ENCODE peak calls at places on chromosome 19, in eight cellular contexts. Z, P, K, Q, I, F, A and O are unnamed samples. For H3K4me1, the result is how much of the 10 kb centered on the place peaks cover.

GRCh38 chr19:44582581-44583265 is 30.6 kb upstream of the IGSF23 start:
- DNase-seq in Z (peak), P (no peak), K (no peak), Q (no peak), I (no peak), F (no peak), A (peak), O (peak)

GRCh38 chr19:31223805-31224534 is 125.3 kb downstream of the TSHZ3 start:
- DNase-seq in Z (no peak), P (no peak), K (no peak), Q (no peak), I (no peak), F (no peak), A (no peak), O (no peak)

GRCh38 chr19:798415-799075 is 1.3 kb downstream of the PTBP1 start:
- DNase-seq in Z (peak), P (no peak), K (no peak), Q (peak), I (no peak), F (no peak), A (no peak), O (peak)

GRCh38 chr19:48608798-48609263 is 2.3 kb downstream of the SPACA4 start:
- DNase-seq in Z (peak), P (no peak), K (no peak), Q (peak), I (no peak), F (no peak), A (no peak), O (no peak)

GRCh38 chr19:38921420-38922274 is 8.9 kb downstream of the SARS2 start:
- DNase-seq in Z (peak), P (no peak), K (no peak), Q (no peak), I (no peak), F (no peak), A (no peak), O (no peak)

GRCh38 chr19:920051-920857 is 3.1 kb downstream of the KISS1R start:
- DNase-seq in Z (no peak), P (no peak), K (no peak), Q (no peak), I (no peak), F (no peak), A (no peak), O (peak)

GRCh38 chr19:55368701-55369563 is 1.3 kb downstream of the IL11 start:
- DNase-seq in Z (peak), P (no peak), K (no peak), Q (no peak), I (no peak), F (no peak), A (no peak), O (no peak)

GRCh38 chr19:3450796-3451411 is 29.4 kb downstream of the SMIM24 start:
- DNase-seq in Z (no peak), P (peak), K (no peak), Q (peak), I (peak), F (no peak), A (peak), O (no peak)

GRCh38 chr19:1261863-1262686 is 7.1 kb upstream of the CIRBP start:
- DNase-seq in Z (no peak), P (peak), K (no peak), Q (peak), I (peak), F (no peak), A (peak), O (peak)

GRCh38 chr19:917323-918151 is at the start of gene KISS1R:
- DNase-seq in Z (peak), P (no peak), K (no peak), Q (peak), I (no peak), F (no peak), A (peak), O (no peak)

GRCh38 chr19:50658438-50659317 is 9.4 kb downstream of the C19orf81 start:
- DNase-seq in Z (peak), P (peak), K (no peak), Q (no peak), I (no peak), F (no peak), A (peak), O (peak)

GRCh38 chr19:14959263-14959662 is 18.0 kb downstream of the OR7C2 start:
- DNase-seq in Z (no peak), P (no peak), K (no peak), Q (no peak), I (no peak), F (no peak), A (no peak), O (no peak)

GRCh38 chr19:29663861-29664752 is 1.2 kb upstream of the PLEKHF1 start:
- DNase-seq in Z (no peak), P (no peak), K (no peak), Q (no peak), I (peak), F (no peak), A (peak), O (no peak)

GRCh38 chr19:16620584-16620983 is 7.4 kb downstream of the MED26 start:
- DNase-seq in Z (no peak), P (no peak), K (no peak), Q (no peak), I (no peak), F (no peak), A (no peak), O (no peak)

GRCh38 chr19:3670258-3670795 is 29.9 kb downstream of the PIP5K1C start:
- DNase-seq in Z (peak), P (peak), K (no peak), Q (no peak), I (peak), F (no peak), A (peak), O (peak)

GRCh38 chr19:1970003-1970805 is 29.2 kb downstream of the CSNK1G2 start:
- DNase-seq in Z (no peak), P (no peak), K (no peak), Q (no peak), I (no peak), F (no peak), A (no peak), O (no peak)

GRCh38 chr19:41706741-41707501 is 1.5 kb upstream of the CEACAM5 start:
- DNase-seq in Z (peak), P (no peak), K (no peak), Q (peak), I (no peak), F (peak), A (peak), O (peak)
- TF ChIP-seq POLR2A in Z (no peak), P (no peak), K (no peak), Q (no peak), I (no peak), F (no peak), A (no peak), O (no peak)

DNA sequence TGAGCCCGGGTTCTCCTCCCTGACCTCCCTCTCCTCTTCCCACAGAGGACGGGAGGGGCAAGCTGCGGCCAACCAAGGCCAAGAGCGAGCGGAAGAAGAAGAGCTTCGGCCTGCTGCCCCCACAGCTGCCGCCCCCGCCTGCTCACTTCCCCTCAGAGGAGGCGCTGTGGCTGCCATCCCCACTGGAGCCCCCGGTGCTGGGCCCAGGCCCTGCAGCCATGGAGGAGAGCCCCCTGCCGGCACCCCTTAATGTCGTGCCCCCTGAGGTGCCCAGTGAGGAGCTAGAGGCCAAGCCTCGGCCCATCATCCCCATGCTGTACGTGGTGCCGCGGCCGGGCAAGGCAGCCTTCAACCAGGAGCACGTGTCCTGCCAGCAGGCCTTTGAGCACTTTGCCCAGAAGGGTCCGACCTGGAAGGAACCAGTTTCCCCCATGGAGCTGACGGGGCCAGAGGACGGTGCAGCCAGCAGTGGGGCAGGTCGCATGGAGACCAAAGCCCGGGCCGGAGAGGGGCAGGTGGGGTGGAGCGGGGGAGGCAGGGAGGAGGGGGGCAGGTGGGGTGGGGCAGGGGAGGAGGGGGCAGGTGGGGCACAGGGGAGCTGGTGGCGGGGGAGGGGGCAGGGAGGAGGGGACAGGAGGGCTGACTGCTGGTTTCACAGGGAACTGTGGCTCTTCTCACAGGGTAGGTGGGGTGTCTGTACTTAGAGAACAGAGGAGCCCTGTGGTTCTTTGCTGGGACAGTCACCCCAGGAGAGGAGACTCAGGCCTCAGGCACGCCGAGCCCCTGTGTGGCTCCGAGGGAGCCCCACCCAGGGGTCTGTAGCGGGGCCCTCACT is 162.3 kb downstream of the KDM4B start:
- DNase-seq in Z (peak), P (no peak), K (no peak), Q (no peak), I (no peak), F (peak), A (no peak), O (no peak)
- H3K4me1 ChIP-seq in Z (half or more), P (under half), K (under half), Q (under half), I (under half), F (half or more), A (under half), O (half or more)

GRCh38 chr19:58385313-58386165 is 1.5 kb upstream of the RPS5 start:
- DNase-seq in Z (no peak), P (no peak), K (no peak), Q (no peak), I (no peak), F (no peak), A (no peak), O (no peak)
- TF ChIP-seq POLR2A in Z (no peak), P (no peak), K (no peak), Q (peak), I (no peak), F (peak), A (no peak), O (no peak)

GRCh38 chr19:13169769-13170168 is 19.6 kb downstream of the IER2 start:
- DNase-seq in Z (peak), P (no peak), K (no peak), Q (no peak), I (no peak), F (no peak), A (no peak), O (peak)
- H3K4me1 ChIP-seq in Z (under half), P (under half), K (half or more), Q (half or more), I (under half), F (under half), A (half or more), O (under half)

DNA sequence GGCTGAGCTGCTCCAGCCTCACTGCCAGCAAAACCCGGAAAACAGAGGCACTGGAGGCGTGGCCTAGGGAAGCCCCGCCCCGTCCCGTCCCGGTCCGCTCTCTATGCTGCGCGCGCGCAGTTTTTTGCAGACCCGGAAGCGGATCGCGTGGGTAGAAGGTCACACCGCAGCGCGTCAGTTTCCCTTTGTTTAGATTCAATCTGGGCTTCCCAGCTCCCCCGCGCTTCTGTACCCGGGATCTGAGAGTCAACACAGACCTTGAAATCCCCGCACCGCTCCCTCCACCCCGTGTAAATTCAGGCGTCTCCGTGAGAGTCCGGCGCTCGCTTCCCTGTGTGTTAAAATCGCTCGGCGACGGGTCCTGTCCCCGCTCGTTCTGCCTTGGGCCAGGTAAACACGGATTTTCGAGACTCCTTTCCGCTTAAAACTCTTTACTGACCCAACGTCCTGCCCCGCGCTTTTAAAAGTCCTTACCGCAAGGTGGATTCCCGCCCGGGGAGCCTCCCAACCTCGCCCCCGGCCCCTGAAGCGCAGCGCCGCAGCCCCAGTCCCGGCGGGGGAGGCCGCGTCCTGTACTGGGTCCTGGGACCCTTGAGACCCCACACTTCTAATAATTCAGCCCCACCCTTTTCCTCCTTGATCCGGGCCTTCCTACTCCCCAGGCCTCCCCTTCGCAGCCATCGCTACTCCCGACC is at the start of gene ZNF610:
- DNase-seq in Z (no peak), P (peak), K (peak), Q (peak), I (peak), F (peak), A (peak), O (peak)
- TF ChIP-seq POLR2A in Z (no peak), P (peak), K (peak), Q (no peak), I (peak), F (peak), A (peak), O (peak)

GRCh38 chr19:47510516-47511127 is 4.2 kb downstream of the NAPA start:
- DNase-seq in Z (no peak), P (peak), K (no peak), Q (no peak), I (no peak), F (no peak), A (no peak), O (no peak)

GRCh38 chr19:47508721-47509120 is 6.1 kb downstream of the NAPA start:
- DNase-seq in Z (no peak), P (no peak), K (no peak), Q (no peak), I (no peak), F (no peak), A (no peak), O (no peak)

GRCh38 chr19:47507924-47508553 is 6.8 kb downstream of the NAPA start:
- DNase-seq in Z (no peak), P (no peak), K (no peak), Q (no peak), I (no peak), F (no peak), A (no peak), O (no peak)

GRCh38 chr19:47509973-47510372 is 4.9 kb downstream of the NAPA start:
- DNase-seq in Z (no peak), P (no peak), K (no peak), Q (no peak), I (peak), F (no peak), A (no peak), O (peak)

DNA sequence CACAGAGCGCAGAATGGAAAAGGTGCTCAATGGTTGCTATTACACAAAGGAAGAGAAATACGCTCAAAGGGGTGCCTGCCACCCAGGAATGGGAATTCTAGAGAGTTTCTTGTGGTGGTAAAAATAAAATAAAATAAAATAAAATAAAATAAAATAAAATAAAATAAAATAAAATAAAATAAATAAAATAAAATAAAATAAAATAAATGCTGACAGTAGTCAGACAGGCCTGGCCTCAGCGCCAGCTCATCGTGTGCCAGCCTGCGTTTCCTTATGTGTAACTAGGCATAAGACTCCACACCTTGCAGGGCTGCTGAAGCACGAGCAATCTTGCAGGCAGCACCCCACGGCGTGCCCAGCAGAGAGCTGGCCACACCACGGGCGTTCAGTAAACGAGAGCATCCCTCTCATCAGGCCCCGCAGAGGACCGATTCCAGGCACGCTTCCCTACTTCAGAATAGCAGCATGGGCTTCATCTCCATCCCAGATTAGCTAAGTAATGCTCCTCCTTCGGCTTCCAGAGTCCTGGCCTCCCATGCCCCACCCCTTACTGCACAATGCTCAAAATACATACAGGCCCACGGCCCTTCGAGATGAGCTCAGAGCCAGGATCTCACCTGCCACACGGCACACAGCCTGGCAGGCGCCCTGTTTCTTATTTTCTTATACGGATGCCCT is 5.6 kb downstream of the NAPA start:
- DNase-seq in Z (no peak), P (no peak), K (no peak), Q (no peak), I (no peak), F (no peak), A (no peak), O (no peak)
- H3K4me1 ChIP-seq in Z (under half), P (under half), K (half or more), Q (under half), I (under half), F (under half), A (half or more), O (half or more)

GRCh38 chr19:39982883-39983282 is 11.9 kb downstream of the PSMC4 start:
- DNase-seq in Z (no peak), P (no peak), K (no peak), Q (no peak), I (no peak), F (no peak), A (no peak), O (no peak)

GRCh38 chr19:39983695-39984302 is 12.8 kb downstream of the PSMC4 start:
- DNase-seq in Z (peak), P (no peak), K (no peak), Q (no peak), I (no peak), F (no peak), A (no peak), O (no peak)

GRCh38 chr19:39986643-39987042 is 10.2 kb upstream of the ZNF546 start:
- DNase-seq in Z (no peak), P (no peak), K (no peak), Q (no peak), I (no peak), F (no peak), A (no peak), O (no peak)

GRCh38 chr19:39987596-39987995 is 9.3 kb upstream of the ZNF546 start:
- DNase-seq in Z (no peak), P (no peak), K (no peak), Q (no peak), I (no peak), F (no peak), A (no peak), O (no peak)

GRCh38 chr19:39987167-39987566 is 9.7 kb upstream of the ZNF546 start:
- DNase-seq in Z (no peak), P (no peak), K (no peak), Q (no peak), I (no peak), F (no peak), A (no peak), O (no peak)
- TF ChIP-seq POLR2A in Z (no peak), P (no peak), K (no peak), Q (no peak), I (no peak), F (no peak), A (no peak), O (no peak)

GRCh38 chr19:34188388-34188787 is 16.1 kb downstream of the LSM14A start:
- DNase-seq in Z (no peak), P (no peak), K (no peak), Q (no peak), I (no peak), F (no peak), A (no peak), O (no peak)
- H3K4me1 ChIP-seq in Z (under half), P (under half), K (half or more), Q (half or more), I (under half), F (under half), A (half or more), O (half or more)

DNA sequence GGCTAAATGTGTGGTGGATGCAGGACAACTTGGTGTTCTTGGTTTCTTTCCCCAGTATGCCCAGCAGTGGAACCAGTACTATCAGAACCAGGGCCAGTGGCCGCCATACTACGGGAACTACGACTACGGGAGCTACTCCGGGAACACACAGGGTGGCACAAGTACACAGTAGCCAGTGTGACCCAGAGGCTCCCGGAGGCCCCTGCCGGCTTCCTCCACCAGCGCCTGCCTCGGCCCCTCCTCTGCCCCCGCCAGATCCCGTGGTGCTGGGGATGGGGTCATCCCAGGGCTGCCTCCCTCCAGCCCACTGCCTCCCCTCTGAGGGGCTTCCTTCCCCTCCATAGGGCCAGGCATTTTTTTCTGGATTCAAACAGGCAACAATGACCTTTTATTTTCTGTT is 3.6 kb upstream of the CCDC97 start:
- DNase-seq in Z (no peak), P (no peak), K (no peak), Q (no peak), I (no peak), F (no peak), A (peak), O (no peak)
- TF ChIP-seq POLR2A in Z (no peak), P (no peak), K (no peak), Q (no peak), I (no peak), F (no peak), A (no peak), O (no peak)